ENCODE peak calls at places on chromosomes 6 and 20, in seven cellular contexts. Q, M, Z, B, E, O and P are unnamed samples.

GRCh38 chr20:2133318-2134183 is 31.9 kb downstream of the STK35 start:
- DNase-seq in Q (peak), M (peak), Z (no peak), B (no peak), E (peak), O (no peak), P (no peak)

GRCh38 chr6:17725083-17725482 is 18.4 kb upstream of the NUP153 start:
- DNase-seq in Q (no peak), M (no peak), Z (no peak), B (no peak), E (peak), O (no peak), P (no peak)

GRCh38 chr6:138538390-138539031 is 39.2 kb upstream of the NHSL1 start:
- DNase-seq in Q (no peak), M (no peak), Z (no peak), B (no peak), E (no peak), O (no peak), P (no peak)

GRCh38 chr20:63048516-63049190 is 41.9 kb upstream of the BHLHE23 start:
- DNase-seq in Q (no peak), M (no peak), Z (no peak), B (no peak), E (no peak), O (no peak), P (no peak)

GRCh38 chr6:13924949-13925881 is at the start of gene RNF182:
- DNase-seq in Q (no peak), M (peak), Z (peak), B (no peak), E (no peak), O (no peak), P (peak)

GRCh38 chr20:48962976-48963730 is 41.6 kb downstream of the ARFGEF2 start:
- DNase-seq in Q (no peak), M (no peak), Z (no peak), B (no peak), E (no peak), O (no peak), P (no peak)

GRCh38 chr6:25334793-25335192 is 55.6 kb downstream of the CARMIL1 start:
- DNase-seq in Q (no peak), M (no peak), Z (no peak), B (no peak), E (no peak), O (no peak), P (no peak)

GRCh38 chr6:89353118-89353556 is 615 bp upstream of the UBE2J1 start:
- DNase-seq in Q (no peak), M (no peak), Z (no peak), B (no peak), E (no peak), O (peak), P (peak)

GRCh38 chr6:44464527-44465310 is 77.2 kb downstream of the CDC5L start:
- DNase-seq in Q (no peak), M (peak), Z (no peak), B (peak), E (peak), O (no peak), P (no peak)

GRCh38 chr6:33613794-33614166 is 7.3 kb upstream of the ITPR3 start:
- DNase-seq in Q (no peak), M (peak), Z (no peak), B (peak), E (no peak), O (no peak), P (no peak)